ENCODE peak calls at places on chromosome X, in nine cellular contexts. One of them, this sample, is unnamed.

GRCh38 chrX:1767026-1767425 is 152.2 kb downstream of the ASMT start:
- DNase-seq in right lobe of liver: no peak
- DNase-seq in uterus: no peak
- DNase-seq in upper lobe of left lung: no peak
- DNase-seq in HepG2: no peak
- DNase-seq in suprapubic skin: no peak
- DNase-seq in tibial nerve: no peak
- DNase-seq in body of pancreas: no peak
- DNase-seq in A549: no peak
- DNase-seq in this sample: no peak

GRCh38 chrX:150270622-150271021 is 92.5 kb upstream of the MAMLD1 start:
- DNase-seq in right lobe of liver: peak
- DNase-seq in uterus: no peak
- DNase-seq in upper lobe of left lung: no peak
- DNase-seq in HepG2: peak
- DNase-seq in suprapubic skin: no peak
- DNase-seq in tibial nerve: no peak
- DNase-seq in body of pancreas: no peak
- DNase-seq in A549: no peak
- DNase-seq in this sample: no peak

GRCh38 chrX:154717824-154718223 is 33.1 kb downstream of the GAB3 start:
- DNase-seq in right lobe of liver: no peak
- DNase-seq in uterus: no peak
- DNase-seq in upper lobe of left lung: no peak
- DNase-seq in HepG2: no peak
- DNase-seq in suprapubic skin: no peak
- DNase-seq in tibial nerve: no peak
- DNase-seq in body of pancreas: peak
- DNase-seq in A549: no peak
- DNase-seq in this sample: no peak

GRCh38 chrX:12825801-12826200 is 34.6 kb downstream of the PRPS2 start:
- DNase-seq in right lobe of liver: no peak
- DNase-seq in uterus: no peak
- DNase-seq in upper lobe of left lung: no peak
- DNase-seq in HepG2: no peak
- DNase-seq in suprapubic skin: no peak
- DNase-seq in tibial nerve: no peak
- DNase-seq in body of pancreas: no peak
- DNase-seq in A549: no peak
- DNase-seq in this sample: no peak

GRCh38 chrX:125205084-125205917 is 114.4 kb upstream of the TEX13C start:
- DNase-seq in right lobe of liver: peak
- DNase-seq in uterus: peak
- DNase-seq in upper lobe of left lung: peak
- DNase-seq in HepG2: no peak
- DNase-seq in suprapubic skin: peak
- DNase-seq in tibial nerve: no peak
- DNase-seq in body of pancreas: peak
- DNase-seq in A549: peak
- DNase-seq in this sample: peak

GRCh38 chrX:111881715-111882114 is 5.7 kb downstream of the TRPC5OS start:
- DNase-seq in right lobe of liver: no peak
- DNase-seq in uterus: no peak
- DNase-seq in upper lobe of left lung: no peak
- DNase-seq in HepG2: no peak
- DNase-seq in suprapubic skin: no peak
- DNase-seq in tibial nerve: no peak
- DNase-seq in body of pancreas: no peak
- DNase-seq in A549: no peak
- DNase-seq in this sample: no peak

GRCh38 chrX:128862557-128862956 is 660.7 kb downstream of the SMARCA1 start:
- DNase-seq in right lobe of liver: no peak
- DNase-seq in uterus: no peak
- DNase-seq in upper lobe of left lung: no peak
- DNase-seq in HepG2: no peak
- DNase-seq in suprapubic skin: no peak
- DNase-seq in tibial nerve: no peak
- DNase-seq in body of pancreas: no peak
- DNase-seq in A549: no peak
- DNase-seq in this sample: no peak

GRCh38 chrX:15600745-15601144 is at the start of gene ACE2:
- DNase-seq in right lobe of liver: no peak
- DNase-seq in uterus: no peak
- DNase-seq in upper lobe of left lung: no peak
- DNase-seq in HepG2: no peak
- DNase-seq in suprapubic skin: no peak
- DNase-seq in tibial nerve: no peak
- DNase-seq in body of pancreas: no peak
- DNase-seq in A549: no peak
- DNase-seq in this sample: no peak

GRCh38 chrX:40004916-40005289 is 92.9 kb downstream of the BCOR start:
- DNase-seq in right lobe of liver: no peak
- DNase-seq in uterus: no peak
- DNase-seq in upper lobe of left lung: peak
- DNase-seq in HepG2: no peak
- DNase-seq in suprapubic skin: no peak
- DNase-seq in tibial nerve: no peak
- DNase-seq in body of pancreas: no peak
- DNase-seq in A549: no peak
- DNase-seq in this sample: no peak

GRCh38 chrX:152810403-152810802 is 20.2 kb downstream of the CETN2 start:
- DNase-seq in right lobe of liver: no peak
- DNase-seq in uterus: no peak
- DNase-seq in upper lobe of left lung: no peak
- DNase-seq in HepG2: no peak
- DNase-seq in suprapubic skin: no peak
- DNase-seq in tibial nerve: no peak
- DNase-seq in body of pancreas: no peak
- DNase-seq in A549: peak
- DNase-seq in this sample: no peak

GRCh38 chrX:1244164-1245076 is 24.2 kb upstream of the CSF2RA start:
- DNase-seq in right lobe of liver: no peak
- DNase-seq in uterus: no peak
- DNase-seq in upper lobe of left lung: no peak
- DNase-seq in HepG2: no peak
- DNase-seq in suprapubic skin: no peak
- DNase-seq in tibial nerve: no peak
- DNase-seq in body of pancreas: no peak
- DNase-seq in A549: peak
- DNase-seq in this sample: no peak

GRCh38 chrX:107775734-107776511 is at the start of gene TSC22D3:
- DNase-seq in right lobe of liver: peak
- DNase-seq in uterus: peak
- DNase-seq in upper lobe of left lung: peak
- DNase-seq in HepG2: peak
- DNase-seq in suprapubic skin: peak
- DNase-seq in tibial nerve: peak
- DNase-seq in body of pancreas: peak
- DNase-seq in A549: peak
- DNase-seq in this sample: peak
- TF ChIP-seq POLR2A in right lobe of liver: peak
- TF ChIP-seq POLR2A in uterus: peak
- TF ChIP-seq POLR2A in upper lobe of left lung: no peak
- TF ChIP-seq POLR2A in HepG2: no peak
- TF ChIP-seq POLR2A in suprapubic skin: no peak
- TF ChIP-seq POLR2A in tibial nerve: peak
- TF ChIP-seq POLR2A in body of pancreas: peak
- TF ChIP-seq POLR2A in A549: no peak
- TF ChIP-seq POLR2A in this sample: no peak

GRCh38 chrX:108435261-108435660 is 3.0 kb downstream of the COL4A6 start:
- DNase-seq in right lobe of liver: no peak
- DNase-seq in uterus: no peak
- DNase-seq in upper lobe of left lung: no peak
- DNase-seq in HepG2: no peak
- DNase-seq in suprapubic skin: no peak
- DNase-seq in tibial nerve: no peak
- DNase-seq in body of pancreas: no peak
- DNase-seq in A549: no peak
- DNase-seq in this sample: no peak
- H3K4me3 ChIP-seq in right lobe of liver: no peak
- H3K4me3 ChIP-seq in uterus: no peak
- H3K4me3 ChIP-seq in upper lobe of left lung: no peak
- H3K4me3 ChIP-seq in HepG2: no peak
- H3K4me3 ChIP-seq in suprapubic skin: no peak
- H3K4me3 ChIP-seq in tibial nerve: no peak
- H3K4me3 ChIP-seq in body of pancreas: no peak
- H3K4me3 ChIP-seq in A549: no peak
- H3K4me3 ChIP-seq in this sample: no peak

DNA sequence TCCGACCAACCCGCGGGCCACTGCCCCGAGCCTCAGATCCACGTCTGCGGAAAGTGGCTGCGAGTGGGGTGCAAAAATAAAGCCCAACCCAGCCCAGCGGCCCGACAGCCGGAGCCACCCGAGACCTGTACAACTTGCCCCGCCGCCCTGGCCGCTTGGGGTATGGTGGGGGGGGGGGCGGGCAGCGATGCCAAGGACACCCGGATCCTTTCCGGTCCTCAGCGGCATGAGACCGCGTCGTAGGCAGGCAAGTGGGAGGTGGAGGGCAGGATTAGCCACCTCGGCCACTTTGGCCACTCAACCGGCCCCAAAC is 1.6 kb downstream of the SLITRK4 start:
- DNase-seq in right lobe of liver: no peak
- DNase-seq in uterus: no peak
- DNase-seq in upper lobe of left lung: no peak
- DNase-seq in HepG2: no peak
- DNase-seq in suprapubic skin: no peak
- DNase-seq in tibial nerve: no peak
- DNase-seq in body of pancreas: peak
- DNase-seq in A549: no peak
- DNase-seq in this sample: no peak
- TF ChIP-seq POLR2A in right lobe of liver: no peak
- TF ChIP-seq POLR2A in uterus: no peak
- TF ChIP-seq POLR2A in upper lobe of left lung: no peak
- TF ChIP-seq POLR2A in HepG2: no peak
- TF ChIP-seq POLR2A in suprapubic skin: no peak
- TF ChIP-seq POLR2A in tibial nerve: no peak
- TF ChIP-seq POLR2A in body of pancreas: no peak
- TF ChIP-seq POLR2A in A549: no peak
- TF ChIP-seq POLR2A in this sample: no peak

GRCh38 chrX:129953334-129953648 is 29.1 kb upstream of the BCORL1 start:
- DNase-seq in right lobe of liver: no peak
- DNase-seq in uterus: no peak
- DNase-seq in upper lobe of left lung: no peak
- DNase-seq in HepG2: no peak
- DNase-seq in suprapubic skin: no peak
- DNase-seq in tibial nerve: no peak
- DNase-seq in body of pancreas: no peak
- DNase-seq in A549: no peak
- DNase-seq in this sample: no peak
- H3K4me3 ChIP-seq in right lobe of liver: no peak
- H3K4me3 ChIP-seq in uterus: peak
- H3K4me3 ChIP-seq in upper lobe of left lung: peak
- H3K4me3 ChIP-seq in HepG2: no peak
- H3K4me3 ChIP-seq in suprapubic skin: peak
- H3K4me3 ChIP-seq in tibial nerve: peak
- H3K4me3 ChIP-seq in body of pancreas: no peak
- H3K4me3 ChIP-seq in A549: no peak
- H3K4me3 ChIP-seq in this sample: no peak

GRCh38 chrX:55488559-55489314 is 911 bp downstream of the USP51 start:
- DNase-seq in right lobe of liver: peak
- DNase-seq in uterus: peak
- DNase-seq in upper lobe of left lung: peak
- DNase-seq in HepG2: no peak
- DNase-seq in suprapubic skin: peak
- DNase-seq in tibial nerve: peak
- DNase-seq in body of pancreas: peak
- DNase-seq in A549: peak
- DNase-seq in this sample: peak
- TF ChIP-seq POLR2A in right lobe of liver: no peak
- TF ChIP-seq POLR2A in uterus: peak
- TF ChIP-seq POLR2A in upper lobe of left lung: no peak
- TF ChIP-seq POLR2A in HepG2: no peak
- TF ChIP-seq POLR2A in suprapubic skin: no peak
- TF ChIP-seq POLR2A in tibial nerve: no peak
- TF ChIP-seq POLR2A in body of pancreas: peak
- TF ChIP-seq POLR2A in A549: no peak
- TF ChIP-seq POLR2A in this sample: no peak

GRCh38 chrX:11416600-11416999 is 123.4 kb downstream of the AMELX start:
- DNase-seq in right lobe of liver: no peak
- DNase-seq in uterus: no peak
- DNase-seq in upper lobe of left lung: no peak
- DNase-seq in HepG2: no peak
- DNase-seq in suprapubic skin: no peak
- DNase-seq in tibial nerve: no peak
- DNase-seq in body of pancreas: no peak
- DNase-seq in A549: no peak
- DNase-seq in this sample: no peak
- H3K4me3 ChIP-seq in right lobe of liver: no peak
- H3K4me3 ChIP-seq in uterus: no peak
- H3K4me3 ChIP-seq in upper lobe of left lung: no peak
- H3K4me3 ChIP-seq in HepG2: no peak
- H3K4me3 ChIP-seq in suprapubic skin: no peak
- H3K4me3 ChIP-seq in tibial nerve: no peak
- H3K4me3 ChIP-seq in body of pancreas: no peak
- H3K4me3 ChIP-seq in A549: no peak
- H3K4me3 ChIP-seq in this sample: no peak